ENCODE peak calls at places on chromosomes 3 and 15, in seven cellular contexts. One of them, this sample, is unnamed. For H3K4me1, the result is how much of the 10 kb centered on the place peaks cover.

GRCh38 chr15:32030795-32031194 is 480 bp downstream of the CHRNA7 start:
- DNase-seq in neural progenitor cell: peak
- DNase-seq in neuronal stem cell: no peak
- DNase-seq in thoracic aorta: no peak
- DNase-seq in lung: no peak
- DNase-seq in suprapubic skin: no peak
- DNase-seq in ovary: no peak
- DNase-seq in this sample: no peak

GRCh38 chr15:33083232-33084006 is 111.1 kb downstream of the FMN1 start:
- DNase-seq in neural progenitor cell: no peak
- DNase-seq in neuronal stem cell: no peak
- DNase-seq in thoracic aorta: no peak
- DNase-seq in lung: no peak
- DNase-seq in suprapubic skin: no peak
- DNase-seq in ovary: no peak
- DNase-seq in this sample: no peak

GRCh38 chr15:85781099-85781498 is 13.6 kb downstream of the KLHL25 start:
- DNase-seq in neural progenitor cell: no peak
- DNase-seq in neuronal stem cell: no peak
- DNase-seq in thoracic aorta: no peak
- DNase-seq in lung: no peak
- DNase-seq in suprapubic skin: no peak
- DNase-seq in ovary: no peak
- DNase-seq in this sample: no peak

GRCh38 chr3:184305577-184305976 is 6.5 kb downstream of the PSMD2 start:
- DNase-seq in neural progenitor cell: no peak
- DNase-seq in neuronal stem cell: no peak
- DNase-seq in thoracic aorta: no peak
- DNase-seq in lung: no peak
- DNase-seq in suprapubic skin: no peak
- DNase-seq in ovary: no peak
- DNase-seq in this sample: no peak

GRCh38 chr3:72390841-72391240 is 457.4 kb downstream of the SHQ1 start:
- DNase-seq in neural progenitor cell: peak
- DNase-seq in neuronal stem cell: no peak
- DNase-seq in thoracic aorta: no peak
- DNase-seq in lung: no peak
- DNase-seq in suprapubic skin: no peak
- DNase-seq in ovary: no peak
- DNase-seq in this sample: no peak

GRCh38 chr3:71581451-71581980 is 2.0 kb downstream of the FOXP1 start:
- DNase-seq in neural progenitor cell: peak
- DNase-seq in neuronal stem cell: no peak
- DNase-seq in thoracic aorta: no peak
- DNase-seq in lung: peak
- DNase-seq in suprapubic skin: peak
- DNase-seq in ovary: peak
- DNase-seq in this sample: peak

GRCh38 chr3:49673131-49673714 is 928 bp upstream of the APEH start:
- DNase-seq in neural progenitor cell: peak
- DNase-seq in neuronal stem cell: peak
- DNase-seq in thoracic aorta: no peak
- DNase-seq in lung: no peak
- DNase-seq in suprapubic skin: no peak
- DNase-seq in ovary: no peak
- DNase-seq in this sample: no peak

GRCh38 chr15:74798388-74799254 is 14.0 kb upstream of the LMAN1L start:
- DNase-seq in neural progenitor cell: no peak
- DNase-seq in neuronal stem cell: no peak
- DNase-seq in thoracic aorta: no peak
- DNase-seq in lung: no peak
- DNase-seq in suprapubic skin: no peak
- DNase-seq in ovary: no peak
- DNase-seq in this sample: no peak

GRCh38 chr15:36472672-36473071 is 106.8 kb upstream of the CDIN1 start:
- DNase-seq in neural progenitor cell: no peak
- DNase-seq in neuronal stem cell: no peak
- DNase-seq in thoracic aorta: no peak
- DNase-seq in lung: no peak
- DNase-seq in suprapubic skin: no peak
- DNase-seq in ovary: no peak
- DNase-seq in this sample: no peak

GRCh38 chr3:109900774-109901173 is 563.4 kb upstream of the DPPA4 start:
- DNase-seq in neural progenitor cell: no peak
- DNase-seq in neuronal stem cell: no peak
- DNase-seq in thoracic aorta: no peak
- DNase-seq in lung: no peak
- DNase-seq in suprapubic skin: no peak
- DNase-seq in ovary: no peak
- DNase-seq in this sample: no peak

GRCh38 chr3:38567498-38567897 is 71.4 kb downstream of the EXOG start:
- DNase-seq in neural progenitor cell: no peak
- DNase-seq in neuronal stem cell: no peak
- DNase-seq in thoracic aorta: no peak
- DNase-seq in lung: no peak
- DNase-seq in suprapubic skin: no peak
- DNase-seq in ovary: no peak
- DNase-seq in this sample: no peak

GRCh38 chr3:195762611-195763247 is 42.0 kb downstream of the MUC20 start:
- DNase-seq in neural progenitor cell: no peak
- DNase-seq in neuronal stem cell: no peak
- DNase-seq in thoracic aorta: no peak
- DNase-seq in lung: no peak
- DNase-seq in suprapubic skin: peak
- DNase-seq in ovary: no peak
- DNase-seq in this sample: no peak

GRCh38 chr3:169241928-169242751 is 421.4 kb downstream of the MECOM start:
- DNase-seq in neural progenitor cell: peak
- DNase-seq in neuronal stem cell: peak
- DNase-seq in thoracic aorta: no peak
- DNase-seq in lung: no peak
- DNase-seq in suprapubic skin: no peak
- DNase-seq in ovary: no peak
- DNase-seq in this sample: no peak

GRCh38 chr3:186705882-186706780 is 11.0 kb upstream of the KNG1 start:
- DNase-seq in neural progenitor cell: no peak
- DNase-seq in neuronal stem cell: no peak
- DNase-seq in thoracic aorta: no peak
- DNase-seq in lung: no peak
- DNase-seq in suprapubic skin: no peak
- DNase-seq in ovary: no peak
- DNase-seq in this sample: no peak

GRCh38 chr3:143120716-143121239 is 1.2 kb downstream of the CHST2 start:
- DNase-seq in neural progenitor cell: peak
- DNase-seq in neuronal stem cell: peak
- DNase-seq in thoracic aorta: no peak
- DNase-seq in lung: no peak
- DNase-seq in suprapubic skin: no peak
- DNase-seq in ovary: peak
- DNase-seq in this sample: no peak

GRCh38 chr3:157447026-157447694 is 10.5 kb downstream of the PTX3 start:
- DNase-seq in neural progenitor cell: peak
- DNase-seq in neuronal stem cell: no peak
- DNase-seq in thoracic aorta: no peak
- DNase-seq in lung: no peak
- DNase-seq in suprapubic skin: no peak
- DNase-seq in ovary: no peak
- DNase-seq in this sample: no peak

GRCh38 chr3:120302361-120302760 is 17.3 kb upstream of the GPR156 start:
- DNase-seq in neural progenitor cell: no peak
- DNase-seq in neuronal stem cell: no peak
- DNase-seq in thoracic aorta: no peak
- DNase-seq in lung: no peak
- DNase-seq in suprapubic skin: no peak
- DNase-seq in ovary: no peak
- DNase-seq in this sample: no peak

GRCh38 chr15:84033793-84034553 is 201.6 kb upstream of the GOLGA6L4 start:
- DNase-seq in neural progenitor cell: no peak
- DNase-seq in neuronal stem cell: no peak
- DNase-seq in thoracic aorta: no peak
- DNase-seq in lung: no peak
- DNase-seq in suprapubic skin: no peak
- DNase-seq in ovary: no peak
- DNase-seq in this sample: no peak

GRCh38 chr3:42752961-42753360 is 20.1 kb downstream of the CCDC13 start:
- DNase-seq in neural progenitor cell: no peak
- DNase-seq in neuronal stem cell: no peak
- DNase-seq in thoracic aorta: no peak
- DNase-seq in lung: no peak
- DNase-seq in suprapubic skin: no peak
- DNase-seq in ovary: no peak
- DNase-seq in this sample: peak

DNA sequence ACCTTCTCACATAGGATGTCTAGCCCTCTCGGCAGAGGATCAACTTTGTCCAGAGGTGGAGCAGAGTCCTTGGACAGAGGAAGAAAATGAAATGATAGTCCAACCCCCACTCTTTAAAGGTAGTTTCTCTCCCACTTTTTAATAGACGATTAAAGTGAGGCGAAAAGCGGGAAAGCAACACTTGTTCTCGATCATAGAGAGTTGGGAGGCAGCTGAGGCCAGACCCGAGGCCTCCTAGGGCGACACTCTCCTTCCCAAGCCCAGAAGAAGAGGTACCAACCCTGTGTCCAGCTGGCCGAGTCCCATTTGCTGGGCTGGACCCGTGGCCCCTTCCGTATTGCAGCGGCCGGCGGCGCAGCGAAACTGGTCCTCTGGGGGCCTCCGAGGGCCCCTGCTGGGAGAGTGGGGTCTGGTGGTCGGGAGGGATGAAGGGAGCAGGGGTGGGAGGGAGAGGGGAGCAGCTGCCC is 2.3 kb downstream of the WNT5A start:
- DNase-seq in neural progenitor cell: no peak
- DNase-seq in neuronal stem cell: no peak
- DNase-seq in thoracic aorta: no peak
- DNase-seq in lung: no peak
- DNase-seq in suprapubic skin: no peak
- DNase-seq in ovary: no peak
- DNase-seq in this sample: no peak
- H3K4me3 ChIP-seq in neural progenitor cell: peak
- H3K4me3 ChIP-seq in neuronal stem cell: peak
- H3K4me3 ChIP-seq in thoracic aorta: peak
- H3K4me3 ChIP-seq in lung: no peak
- H3K4me3 ChIP-seq in suprapubic skin: peak
- H3K4me3 ChIP-seq in ovary: peak
- H3K4me3 ChIP-seq in this sample: peak

DNA sequence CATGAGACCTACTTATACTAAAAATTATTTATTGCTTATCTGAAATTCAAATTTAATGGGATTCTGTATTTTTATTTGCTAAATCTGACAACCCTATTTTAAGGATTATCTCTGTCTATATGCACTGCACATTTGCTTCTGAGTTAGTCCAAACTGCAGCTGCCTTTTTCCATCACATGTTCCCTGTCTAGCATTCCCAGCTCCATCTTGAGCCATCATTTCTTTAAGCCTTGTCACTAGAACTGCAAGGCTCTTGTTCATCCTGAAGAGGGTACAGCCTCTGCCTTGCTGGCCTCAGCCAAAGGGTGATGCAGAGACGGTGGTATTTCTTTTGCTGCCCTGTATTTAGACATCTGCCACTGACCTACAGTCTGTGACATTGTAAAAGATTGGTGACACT is 125.8 kb upstream of the STT3B start:
- DNase-seq in neural progenitor cell: no peak
- DNase-seq in neuronal stem cell: no peak
- DNase-seq in thoracic aorta: no peak
- DNase-seq in lung: no peak
- DNase-seq in suprapubic skin: no peak
- DNase-seq in ovary: no peak
- DNase-seq in this sample: no peak
- H3K4me1 ChIP-seq in neural progenitor cell: under half
- H3K4me1 ChIP-seq in neuronal stem cell: under half
- H3K4me1 ChIP-seq in thoracic aorta: under half
- H3K4me1 ChIP-seq in lung: under half
- H3K4me1 ChIP-seq in suprapubic skin: under half
- H3K4me1 ChIP-seq in ovary: under half
- H3K4me1 ChIP-seq in this sample: under half

GRCh38 chr15:93001156-93001555 is 87.9 kb downstream of the RGMA start:
- DNase-seq in neural progenitor cell: no peak
- DNase-seq in neuronal stem cell: no peak
- DNase-seq in thoracic aorta: no peak
- DNase-seq in lung: no peak
- DNase-seq in suprapubic skin: no peak
- DNase-seq in ovary: no peak
- DNase-seq in this sample: no peak
- H3K4me3 ChIP-seq in neural progenitor cell: no peak
- H3K4me3 ChIP-seq in neuronal stem cell: no peak
- H3K4me3 ChIP-seq in thoracic aorta: no peak
- H3K4me3 ChIP-seq in lung: no peak
- H3K4me3 ChIP-seq in suprapubic skin: no peak
- H3K4me3 ChIP-seq in ovary: no peak
- H3K4me3 ChIP-seq in this sample: no peak

GRCh38 chr15:64460206-64460736 is at the start of gene ZNF609:
- DNase-seq in neural progenitor cell: peak
- DNase-seq in neuronal stem cell: peak
- DNase-seq in thoracic aorta: peak
- DNase-seq in lung: peak
- DNase-seq in suprapubic skin: peak
- DNase-seq in ovary: peak
- DNase-seq in this sample: peak

GRCh38 chr15:64461577-64462162 is 1.3 kb downstream of the ZNF609 start:
- DNase-seq in neural progenitor cell: peak
- DNase-seq in neuronal stem cell: peak
- DNase-seq in thoracic aorta: no peak
- DNase-seq in lung: peak
- DNase-seq in suprapubic skin: no peak
- DNase-seq in ovary: no peak
- DNase-seq in this sample: no peak

GRCh38 chr15:64460737-64461576 is 579 bp downstream of the ZNF609 start:
- DNase-seq in neural progenitor cell: peak
- DNase-seq in neuronal stem cell: no peak
- DNase-seq in thoracic aorta: no peak
- DNase-seq in lung: peak
- DNase-seq in suprapubic skin: no peak
- DNase-seq in ovary: no peak
- DNase-seq in this sample: peak

GRCh38 chr15:64456634-64457108 is 3.7 kb upstream of the ZNF609 start:
- DNase-seq in neural progenitor cell: no peak
- DNase-seq in neuronal stem cell: no peak
- DNase-seq in thoracic aorta: no peak
- DNase-seq in lung: no peak
- DNase-seq in suprapubic skin: no peak
- DNase-seq in ovary: no peak
- DNase-seq in this sample: no peak

GRCh38 chr15:64459382-64459781 is 996 bp upstream of the ZNF609 start:
- DNase-seq in neural progenitor cell: no peak
- DNase-seq in neuronal stem cell: no peak
- DNase-seq in thoracic aorta: no peak
- DNase-seq in lung: no peak
- DNase-seq in suprapubic skin: no peak
- DNase-seq in ovary: no peak
- DNase-seq in this sample: no peak
- H3K4me1 ChIP-seq in neural progenitor cell: half or more
- H3K4me1 ChIP-seq in neuronal stem cell: under half
- H3K4me1 ChIP-seq in thoracic aorta: under half
- H3K4me1 ChIP-seq in lung: under half
- H3K4me1 ChIP-seq in suprapubic skin: under half
- H3K4me1 ChIP-seq in ovary: under half
- H3K4me1 ChIP-seq in this sample: under half